ENCODE peak calls at places on chromosomes 13 and 19, in nine cellular contexts. I is thyroid gland, V is transverse colon, R is stomach, X is body of pancreas, G is HepG2, J is IMR-90, T is esophagus muscularis mucosa, D is esophagus squamous epithelium. U is an unnamed sample.

GRCh38 chr13:77386880-77387606 is 60.1 kb upstream of the MYCBP2 start:
- DNase-seq in I (no peak), V (no peak), R (no peak), X (no peak), G (no peak), J (peak; percentile 33), T (no peak), D (no peak), U (no peak)

GRCh38 chr19:49916839-49917733 is 11.9 kb upstream of the ATF5 start:
- DNase-seq in I (no peak), V (no peak), R (no peak), X (no peak), G (no peak), J (no peak), T (no peak), D (no peak), U (no peak)

GRCh38 chr19:15425321-15425950 is 6.6 kb upstream of the AKAP8L start:
- DNase-seq in I (no peak), V (no peak), R (no peak), X (no peak), G (no peak), J (no peak), T (no peak), D (no peak), U (no peak)

GRCh38 chr19:28422791-28423650 is 789.9 kb downstream of the UQCRFS1 start:
- DNase-seq in I (no peak), V (no peak), R (no peak), X (no peak), G (no peak), J (no peak), T (no peak), D (no peak), U (no peak)

GRCh38 chr13:28499579-28499978 is 4.7 kb upstream of the FLT1 start:
- DNase-seq in I (no peak), V (no peak), R (no peak), X (no peak), G (no peak), J (peak; percentile 74), T (no peak), D (no peak), U (no peak)

GRCh38 chr19:38033658-38034150 is 126.7 kb downstream of the SIPA1L3 start:
- DNase-seq in I (no peak), V (peak; percentile 45), R (no peak), X (no peak), G (no peak), J (no peak), T (no peak), D (no peak), U (no peak)

GRCh38 chr13:106103779-106104178 is 431.7 kb downstream of the EFNB2 start:
- DNase-seq in I (no peak), V (no peak), R (no peak), X (no peak), G (no peak), J (no peak), T (no peak), D (no peak), U (no peak)

GRCh38 chr19:10519421-10519820 is 2.2 kb upstream of the S1PR5 start:
- DNase-seq in I (no peak), V (no peak), R (no peak), X (no peak), G (no peak), J (no peak), T (no peak), D (no peak), U (no peak)

GRCh38 chr19:11505032-11505503 is 571 bp downstream of the ZNF653 start:
- DNase-seq in I (peak; percentile 99), V (peak; percentile 99), R (peak; percentile 98), X (peak; percentile 99), G (peak; percentile 91), J (peak; percentile 91), T (peak; percentile 99), D (peak; percentile 76), U (peak; percentile 99)

GRCh38 chr19:48815870-48816501 is 5.2 kb upstream of the BCAT2 start:
- DNase-seq in I (peak; percentile 69), V (no peak), R (peak; percentile 62), X (peak; percentile 80), G (peak; percentile 86), J (peak; percentile 43), T (no peak), D (no peak), U (no peak)

GRCh38 chr19:14404322-14404721 is 14.8 kb downstream of the DDX39A start:
- DNase-seq in I (peak; percentile 27), V (no peak), R (no peak), X (no peak), G (no peak), J (no peak), T (no peak), D (no peak), U (no peak)

GRCh38 chr19:3029070-3029923 is at the start of gene TLE2:
- DNase-seq in I (peak; percentile 58), V (no peak), R (peak; percentile 39), X (peak; percentile 51), G (no peak), J (no peak), T (no peak), D (no peak), U (no peak)

GRCh38 chr19:46745030-46745429 is 827 bp upstream of the FKRP start:
- DNase-seq in I (no peak), V (no peak), R (no peak), X (no peak), G (no peak), J (no peak), T (no peak), D (no peak), U (no peak)

GRCh38 chr19:46748325-46749109 is 2.3 kb upstream of the STRN4 start:
- DNase-seq in I (peak; percentile 56), V (peak; percentile 72), R (peak; percentile 69), X (peak; percentile 62), G (peak; percentile 54), J (peak; percentile 56), T (no peak), D (no peak), U (no peak)

GRCh38 chr19:46744005-46744691 is 1.7 kb upstream of the FKRP start:
- DNase-seq in I (no peak), V (no peak), R (no peak), X (no peak), G (no peak), J (no peak), T (no peak), D (no peak), U (no peak)

GRCh38 chr19:46745521-46746280 is at the start of gene FKRP:
- DNase-seq in I (peak; percentile 25), V (no peak), R (peak; percentile 32), X (no peak), G (no peak), J (no peak), T (no peak), D (no peak), U (no peak)

GRCh38 chr19:46746281-46746965 is at the start of gene STRN4:
- DNase-seq in I (peak; percentile 43), V (peak; percentile 57), R (peak; percentile 67), X (peak; percentile 43), G (no peak), J (no peak), T (no peak), D (no peak), U (no peak)
- TF ChIP-seq POLR2A in I (peak; percentile 66), V (no peak), R (no peak), X (no peak), G (no peak), J (peak; percentile 76), T (no peak), D (peak; percentile 33), U (no peak)

DNA sequence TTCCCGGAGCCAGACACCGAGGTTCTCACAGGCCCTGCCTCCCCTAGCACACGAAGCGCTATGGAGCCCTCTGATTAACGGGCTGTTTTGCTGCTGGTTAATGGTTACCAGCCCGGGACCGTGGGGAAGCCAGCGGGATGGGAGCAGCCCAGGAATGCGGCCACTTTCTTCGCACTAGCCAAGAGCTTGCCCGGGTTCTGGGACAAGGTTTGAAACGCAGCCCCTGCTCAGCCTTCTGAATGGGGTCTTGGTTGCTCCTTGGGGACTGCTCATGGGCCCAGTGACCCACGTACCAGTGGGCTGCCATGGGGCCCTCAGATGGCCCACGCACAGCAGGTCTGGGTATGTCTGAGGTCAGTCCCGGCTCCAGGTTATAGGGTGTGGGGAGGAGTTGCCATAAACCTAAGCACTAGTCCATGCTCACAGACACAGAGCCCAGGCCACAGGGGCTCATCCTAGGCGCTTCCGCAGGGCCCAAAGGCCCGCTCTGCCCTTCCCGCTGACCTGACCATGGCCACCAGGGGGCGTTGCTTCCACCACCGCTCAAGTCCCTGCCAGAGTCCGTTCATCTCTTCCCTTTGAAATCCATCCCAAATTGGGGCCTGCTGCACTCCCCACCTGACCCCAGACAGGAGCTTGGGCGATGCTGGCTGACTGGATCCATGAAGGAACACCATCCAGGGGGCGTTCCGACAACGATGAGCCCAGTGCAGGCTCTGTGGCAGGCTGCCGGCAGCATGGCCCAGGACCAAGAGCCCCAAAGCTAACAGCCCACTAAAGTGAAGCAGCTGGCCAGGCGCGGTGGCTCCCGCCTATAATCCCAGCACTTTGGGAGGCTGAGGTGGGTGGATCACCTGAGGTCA is 31.5 kb upstream of the ISYNA1 start:
- DNase-seq in I (peak; percentile 42), V (peak; percentile 71), R (peak; percentile 72), X (peak; percentile 71), G (peak; percentile 85), J (peak; percentile 66), T (no peak), D (no peak), U (peak; percentile 94)
- TF ChIP-seq CTCF in I (peak; percentile 45), V (peak; percentile 78), R (peak; percentile 86), X (peak; percentile 74), G (peak; percentile 90), J (peak; percentile 72), T (peak; percentile 59), D (peak; percentile 70), U (no peak)

GRCh38 chr13:45333251-45333972 is 7.6 kb downstream of the TPT1 start:
- DNase-seq in I (no peak), V (no peak), R (no peak), X (no peak), G (no peak), J (no peak), T (no peak), D (no peak), U (no peak)
- TF ChIP-seq POLR2A in I (no peak), V (no peak), R (no peak), X (no peak), G (peak; percentile 32), J (peak; percentile 4), T (no peak), D (no peak), U (no peak)

GRCh38 chr19:55209430-55210119 is at the start of gene PTPRH:
- DNase-seq in I (no peak), V (peak; percentile 83), R (peak; percentile 72), X (peak; percentile 56), G (no peak), J (no peak), T (no peak), D (no peak), U (no peak)

GRCh38 chr19:55208880-55209429 is 346 bp downstream of the PTPRH start:
- DNase-seq in I (no peak), V (peak; percentile 22), R (no peak), X (no peak), G (no peak), J (no peak), T (no peak), D (no peak), U (no peak)

GRCh38 chr19:55210120-55210493 is 806 bp upstream of the PTPRH start:
- DNase-seq in I (no peak), V (no peak), R (peak; percentile 48), X (peak; percentile 77), G (peak; percentile 91), J (peak; percentile 98), T (no peak), D (no peak), U (no peak)

GRCh38 chr19:55213547-55213946 is 4.2 kb upstream of the PTPRH start:
- DNase-seq in I (no peak), V (no peak), R (no peak), X (no peak), G (no peak), J (no peak), T (no peak), D (no peak), U (no peak)

GRCh38 chr19:55212447-55212846 is 3.1 kb upstream of the PTPRH start:
- DNase-seq in I (no peak), V (peak; percentile 67), R (no peak), X (no peak), G (peak; percentile 64), J (no peak), T (no peak), D (no peak), U (no peak)
- TF ChIP-seq CTCF in I (no peak), V (peak; percentile 41), R (no peak), X (peak; percentile 10), G (peak; percentile 91), J (peak; percentile 19), T (no peak), D (no peak), U (no peak)